ENCODE peak calls at places on chromosomes 3 and 15, in four cellular contexts. S, E, Y and A are unnamed samples.

GRCh38 chr3:122295286-122295685 is 29.8 kb upstream of the CSTA start:
- DNase-seq in E (no peak), Y (no peak), S (no peak), A (no peak)

GRCh38 chr3:141410408-141410807 is 42.1 kb downstream of the ZBTB38 start:
- DNase-seq in E (peak), S (no peak), Y (no peak), A (no peak)

GRCh38 chr3:184004483-184004882 is 13.2 kb downstream of the ABCC5 start:
- DNase-seq in Y (no peak), S (no peak), E (no peak), A (peak)

GRCh38 chr3:127067116-127067910 is 84.4 kb downstream of the PLXNA1 start:
- DNase-seq in Y (no peak), E (no peak), S (no peak), A (no peak)

GRCh38 chr15:58453931-58454793 is 22.4 kb downstream of the LIPC start:
- DNase-seq in E (no peak), Y (no peak), S (no peak), A (no peak)

GRCh38 chr15:60070838-60071493 is 66.9 kb downstream of the FOXB1 start:
- DNase-seq in Y (no peak), S (no peak), E (no peak), A (no peak)

GRCh38 chr3:120853416-120853815 is 54.6 kb upstream of the STXBP5L start:
- DNase-seq in Y (no peak), E (no peak), S (no peak), A (no peak)

GRCh38 chr15:68492855-68493254 is 60.9 kb upstream of the ITGA11 start:
- DNase-seq in E (no peak), S (no peak), Y (peak), A (no peak)

GRCh38 chr15:42215854-42216829 is 8.0 kb upstream of the VPS39 start:
- DNase-seq in E (peak), S (no peak), Y (no peak), A (no peak)

GRCh38 chr3:159200176-159200575 is 398.3 kb downstream of the MFSD1 start:
- DNase-seq in S (no peak), Y (no peak), E (peak), A (no peak)

GRCh38 chr3:55069950-55070349 is 142.1 kb upstream of the LRTM1 start:
- DNase-seq in S (no peak), Y (no peak), E (peak), A (no peak)

GRCh38 chr15:39230205-39230916 is 350.5 kb upstream of the THBS1 start:
- DNase-seq in S (no peak), Y (no peak), E (no peak), A (no peak)

GRCh38 chr3:98596902-98597500 is 3.6 kb upstream of the CPOX start:
- DNase-seq in E (no peak), Y (no peak), S (no peak), A (no peak)

GRCh38 chr3:56137406-56137805 is 330.9 kb downstream of the ERC2 start:
- DNase-seq in S (no peak), Y (no peak), E (no peak), A (no peak)

GRCh38 chr3:194304186-194304917 is 46.8 kb downstream of the CPN2 start:
- DNase-seq in E (no peak), Y (no peak), S (no peak), A (no peak)

GRCh38 chr3:97070302-97070701 is 255.9 kb downstream of the EPHA6 start:
- DNase-seq in Y (no peak), S (no peak), E (no peak), A (peak)

GRCh38 chr15:95346856-95347255 is 983.6 kb upstream of the NR2F2 start:
- DNase-seq in S (no peak), E (no peak), Y (no peak), A (no peak)

GRCh38 chr3:128382221-128382807 is 84.4 kb downstream of the DNAJB8 start:
- DNase-seq in Y (no peak), E (no peak), S (no peak), A (no peak)

GRCh38 chr3:64188810-64189560 is 36.3 kb downstream of the PRICKLE2 start:
- DNase-seq in Y (no peak), S (no peak), E (peak), A (peak)

GRCh38 chr3:190041333-190042041 is 79.2 kb downstream of the P3H2 start:
- DNase-seq in S (no peak), E (peak), Y (peak), A (no peak)

GRCh38 chr3:158668506-158668905 is 3.9 kb downstream of the LXN start:
- DNase-seq in S (no peak), E (no peak), Y (no peak), A (no peak)

GRCh38 chr3:170709046-170709445 is 123.2 kb upstream of the SLC7A14 start:
- DNase-seq in S (no peak), E (no peak), Y (no peak), A (no peak)

GRCh38 chr15:62866366-62866765 is 176.2 kb upstream of the TPM1 start:
- DNase-seq in S (no peak), E (no peak), Y (no peak), A (no peak)

GRCh38 chr3:181824961-181825360 is 113.2 kb downstream of the SOX2 start:
- DNase-seq in E (peak), Y (peak), S (no peak), A (no peak)

GRCh38 chr3:192957441-192957951 is 39.8 kb upstream of the MB21D2 start:
- DNase-seq in Y (no peak), E (no peak), S (no peak), A (peak)

GRCh38 chr3:112013058-112013783 is 14.5 kb downstream of the TAGLN3 start:
- DNase-seq in S (peak), Y (peak), E (peak), A (peak)
- H2BK5ac ChIP-seq in S (no peak), Y (no peak), E (no peak), A (no peak)

GRCh38 chr3:113287818-113288648 is 76.7 kb downstream of the BOC start:
- DNase-seq in E (peak), Y (no peak), S (peak), A (peak)
- H3K4ac ChIP-seq in E (no peak), Y (no peak), S (no peak), A (no peak)

GRCh38 chr15:96348112-96349027 is 17.9 kb downstream of the NR2F2 start:
- DNase-seq in Y (peak), E (no peak), S (no peak), A (no peak)
- H3K23ac ChIP-seq in Y (no peak), E (no peak), S (no peak), A (no peak)

GRCh38 chr15:32888221-32888761 is 170.5 kb downstream of the GREM1 start:
- DNase-seq in Y (no peak), E (no peak), S (no peak), A (no peak)
- H2BK5ac ChIP-seq in Y (no peak), E (no peak), S (no peak), A (no peak)

GRCh38 chr3:32302601-32303000 is 64.1 kb downstream of the CMTM8 start:
- DNase-seq in Y (no peak), E (no peak), S (no peak), A (no peak)
- H3K4ac ChIP-seq in Y (no peak), E (peak), S (no peak), A (no peak)

GRCh38 chr3:112005091-112005672 is 6.5 kb downstream of the TAGLN3 start:
- DNase-seq in E (no peak), Y (no peak), S (no peak), A (no peak)

GRCh38 chr3:112004664-112005063 is 5.9 kb downstream of the TAGLN3 start:
- DNase-seq in Y (no peak), S (no peak), E (no peak), A (no peak)

GRCh38 chr3:112010631-112011030 is 11.9 kb downstream of the TAGLN3 start:
- DNase-seq in Y (no peak), S (no peak), E (no peak), A (no peak)

GRCh38 chr3:112009670-112010069 is 10.9 kb downstream of the TAGLN3 start:
- DNase-seq in E (no peak), Y (no peak), S (no peak), A (no peak)

GRCh38 chr3:112007641-112008040 is 8.9 kb downstream of the TAGLN3 start:
- DNase-seq in Y (no peak), E (no peak), S (no peak), A (peak)
- H3K23ac ChIP-seq in Y (no peak), E (no peak), S (no peak), A (no peak)

GRCh38 chr15:85758655-85758978 is 36.1 kb downstream of the KLHL25 start:
- DNase-seq in S (no peak), E (no peak), Y (no peak), A (no peak)
- H2BK5ac ChIP-seq in S (peak), E (no peak), Y (no peak), A (no peak)

GRCh38 chr15:36790891-36791290 is 211.5 kb downstream of the CDIN1 start:
- DNase-seq in Y (no peak), S (no peak), E (no peak), A (no peak)

GRCh38 chr15:36796161-36796560 is 216.7 kb downstream of the CDIN1 start:
- DNase-seq in Y (no peak), S (no peak), E (no peak), A (no peak)

GRCh38 chr15:36797128-36797527 is 217.7 kb downstream of the CDIN1 start:
- DNase-seq in S (no peak), Y (no peak), E (peak), A (no peak)

GRCh38 chr15:36793205-36793604 is 213.8 kb downstream of the CDIN1 start:
- DNase-seq in S (no peak), E (no peak), Y (no peak), A (no peak)

DNA sequence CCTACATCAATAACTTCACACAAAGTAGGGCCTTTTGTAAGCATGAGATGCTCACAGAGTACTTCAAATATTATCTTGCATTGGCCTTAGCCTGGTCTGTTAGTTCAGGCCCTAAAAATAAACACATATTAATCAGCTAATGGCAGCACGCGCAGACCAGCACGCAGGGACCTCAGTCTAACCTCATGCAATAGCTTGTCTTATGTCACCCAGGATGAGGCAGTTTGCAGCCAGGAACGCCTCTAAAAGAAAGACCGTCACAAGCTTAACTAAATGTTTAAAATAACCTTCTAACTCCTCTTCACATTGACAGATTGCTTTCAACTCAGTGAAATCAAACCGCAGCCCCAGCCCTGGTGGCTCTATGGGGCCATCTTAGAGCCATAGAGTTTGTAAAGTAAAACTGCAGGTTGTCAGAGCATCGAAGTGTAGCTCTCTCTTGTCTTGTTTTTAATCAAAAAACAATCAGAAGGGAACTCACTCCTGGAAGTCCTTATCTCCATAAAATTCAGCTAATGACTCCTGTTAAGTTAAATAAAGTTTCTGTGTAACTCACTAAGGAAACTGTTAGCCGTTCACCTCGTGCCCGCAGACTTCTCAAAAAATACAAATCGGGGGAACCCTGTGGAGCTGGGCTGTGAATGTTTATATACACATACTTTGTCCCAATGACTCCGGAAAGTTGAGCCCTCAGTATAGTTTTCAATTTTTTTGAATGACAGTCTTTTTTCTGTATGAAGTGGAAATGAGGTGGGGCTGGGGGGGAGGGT is 212.6 kb downstream of the CDIN1 start:
- DNase-seq in E (no peak), Y (no peak), S (no peak), A (no peak)
- H3K4ac ChIP-seq in E (no peak), Y (no peak), S (no peak), A (no peak)

GRCh38 chr3:50155891-50156290 is 767 bp downstream of the SEMA3F start:
- DNase-seq in S (no peak), E (no peak), Y (no peak), A (no peak)
- H3K23ac ChIP-seq in S (peak), E (peak), Y (no peak), A (no peak)